ENCODE peak calls at places on chromosomes 7 and 10, in four cellular contexts. D is naive thymus-derived CD8-positive, alpha-beta T cell; K is stimulated activated CD4-positive, alpha-beta T cell treated with anti-CD3 and anti-CD28 coated beads, Interleukin-12 subunit alpha, Interleukin-12 subunit beta, amount 100 ng/mL, for 4 hours; T is GF-D8. A is an unnamed sample.

GRCh38 chr10:78543749-78544446 is 510.2 kb downstream of the RPS24 start:
- DNase-seq in T (no peak), D (no peak), K (no peak), A (no peak)

GRCh38 chr10:127576751-127577161 is 27.6 kb downstream of the NPS start:
- DNase-seq in D (no peak), T (no peak), K (no peak), A (no peak)

GRCh38 chr10:61810263-61810662 is 91.2 kb upstream of the ARID5B start:
- DNase-seq in K (no peak), D (no peak), T (no peak), A (no peak)

GRCh38 chr10:48895198-48895720 is 44.4 kb downstream of the LRRC18 start:
- DNase-seq in T (no peak), D (no peak), K (no peak), A (no peak)

GRCh38 chr7:26662646-26663045 is 201.7 kb downstream of the SKAP2 start:
- DNase-seq in T (no peak), D (no peak), K (no peak), A (no peak)

GRCh38 chr7:29401827-29402226 is 161.8 kb upstream of the PRR15 start:
- DNase-seq in K (no peak), T (no peak), D (no peak), A (no peak)

GRCh38 chr10:69965919-69966662 is 86.6 kb upstream of the MACROH2A2 start:
- DNase-seq in T (no peak), D (no peak), K (no peak), A (no peak)

GRCh38 chr10:123582084-123582989 is 83.8 kb upstream of the GPR26 start:
- DNase-seq in D (peak), K (peak), T (no peak), A (peak)

GRCh38 chr10:93968452-93969044 is 25.2 kb upstream of the PLCE1 start:
- DNase-seq in D (no peak), T (no peak), K (no peak), A (no peak)

A was measured in memory B cell.